ENCODE peak calls at places on chromosome 11, in nine cellular contexts. One of them, this sample, is unnamed.

GRCh38 chr11:61679893-61680621 is at the start of gene DAGLA:
- DNase-seq in heart right ventricle: peak
- DNase-seq in tibial nerve: peak
- DNase-seq in upper lobe of right lung: peak
- DNase-seq in spleen: peak
- DNase-seq in NB4: peak
- DNase-seq in left ventricle myocardium inferior: peak
- DNase-seq in astrocyte of the cerebellum: no peak
- DNase-seq in heart left ventricle: peak
- DNase-seq in this sample: no peak

GRCh38 chr11:1938343-1939005 is 8.7 kb upstream of the MRPL23 start:
- DNase-seq in astrocyte of the cerebellum: no peak
- DNase-seq in NB4: no peak
- DNase-seq in upper lobe of right lung: peak
- DNase-seq in tibial nerve: no peak
- DNase-seq in heart left ventricle: peak
- DNase-seq in left ventricle myocardium inferior: peak
- DNase-seq in spleen: peak
- DNase-seq in heart right ventricle: peak
- DNase-seq in this sample: no peak

GRCh38 chr11:102144357-102145342 is 34.4 kb downstream of the YAP1 start:
- DNase-seq in astrocyte of the cerebellum: no peak
- DNase-seq in left ventricle myocardium inferior: peak
- DNase-seq in NB4: no peak
- DNase-seq in tibial nerve: peak
- DNase-seq in spleen: no peak
- DNase-seq in heart right ventricle: no peak
- DNase-seq in upper lobe of right lung: no peak
- DNase-seq in heart left ventricle: peak
- DNase-seq in this sample: no peak

GRCh38 chr11:112377946-112378345 is 117.3 kb upstream of the PLET1 start:
- DNase-seq in upper lobe of right lung: no peak
- DNase-seq in left ventricle myocardium inferior: no peak
- DNase-seq in heart right ventricle: no peak
- DNase-seq in heart left ventricle: no peak
- DNase-seq in astrocyte of the cerebellum: no peak
- DNase-seq in tibial nerve: no peak
- DNase-seq in NB4: no peak
- DNase-seq in spleen: no peak
- DNase-seq in this sample: no peak

GRCh38 chr11:86523738-86524602 is 148.4 kb downstream of the ME3 start:
- DNase-seq in upper lobe of right lung: no peak
- DNase-seq in heart left ventricle: no peak
- DNase-seq in spleen: no peak
- DNase-seq in astrocyte of the cerebellum: peak
- DNase-seq in NB4: no peak
- DNase-seq in tibial nerve: no peak
- DNase-seq in left ventricle myocardium inferior: no peak
- DNase-seq in heart right ventricle: no peak
- DNase-seq in this sample: no peak

GRCh38 chr11:134398644-134399292 is 13.3 kb downstream of the B3GAT1 start:
- DNase-seq in heart right ventricle: no peak
- DNase-seq in spleen: no peak
- DNase-seq in NB4: no peak
- DNase-seq in astrocyte of the cerebellum: no peak
- DNase-seq in upper lobe of right lung: no peak
- DNase-seq in heart left ventricle: no peak
- DNase-seq in left ventricle myocardium inferior: no peak
- DNase-seq in tibial nerve: no peak
- DNase-seq in this sample: no peak

GRCh38 chr11:39239553-39239952 is 2219.9 kb downstream of the LRRC4C start:
- DNase-seq in astrocyte of the cerebellum: no peak
- DNase-seq in spleen: no peak
- DNase-seq in heart right ventricle: no peak
- DNase-seq in upper lobe of right lung: no peak
- DNase-seq in left ventricle myocardium inferior: no peak
- DNase-seq in tibial nerve: no peak
- DNase-seq in heart left ventricle: no peak
- DNase-seq in NB4: no peak
- DNase-seq in this sample: no peak

GRCh38 chr11:1876361-1877063 is 15.2 kb downstream of the PRR33 start:
- DNase-seq in tibial nerve: no peak
- DNase-seq in heart right ventricle: peak
- DNase-seq in upper lobe of right lung: peak
- DNase-seq in heart left ventricle: peak
- DNase-seq in left ventricle myocardium inferior: peak
- DNase-seq in NB4: peak
- DNase-seq in astrocyte of the cerebellum: no peak
- DNase-seq in spleen: peak
- DNase-seq in this sample: no peak

GRCh38 chr11:86358720-86359119 is 16.0 kb upstream of the CCDC81 start:
- DNase-seq in upper lobe of right lung: no peak
- DNase-seq in tibial nerve: no peak
- DNase-seq in spleen: no peak
- DNase-seq in NB4: no peak
- DNase-seq in left ventricle myocardium inferior: no peak
- DNase-seq in astrocyte of the cerebellum: no peak
- DNase-seq in heart left ventricle: no peak
- DNase-seq in heart right ventricle: no peak
- DNase-seq in this sample: no peak

GRCh38 chr11:82059505-82059904 is 674.2 kb downstream of the FAM181B start:
- DNase-seq in heart left ventricle: no peak
- DNase-seq in spleen: no peak
- DNase-seq in NB4: no peak
- DNase-seq in heart right ventricle: no peak
- DNase-seq in tibial nerve: no peak
- DNase-seq in left ventricle myocardium inferior: no peak
- DNase-seq in astrocyte of the cerebellum: no peak
- DNase-seq in upper lobe of right lung: no peak
- DNase-seq in this sample: no peak

GRCh38 chr11:124075841-124076571 is 34.9 kb upstream of the OR10G7 start:
- DNase-seq in left ventricle myocardium inferior: no peak
- DNase-seq in tibial nerve: no peak
- DNase-seq in upper lobe of right lung: peak
- DNase-seq in NB4: peak
- DNase-seq in heart right ventricle: peak
- DNase-seq in spleen: peak
- DNase-seq in astrocyte of the cerebellum: no peak
- DNase-seq in heart left ventricle: no peak
- DNase-seq in this sample: no peak

GRCh38 chr11:67295846-67296245 is 6.7 kb downstream of the ANKRD13D start:
- DNase-seq in spleen: no peak
- DNase-seq in NB4: no peak
- DNase-seq in tibial nerve: no peak
- DNase-seq in left ventricle myocardium inferior: no peak
- DNase-seq in heart left ventricle: no peak
- DNase-seq in astrocyte of the cerebellum: no peak
- DNase-seq in upper lobe of right lung: no peak
- DNase-seq in heart right ventricle: no peak
- DNase-seq in this sample: no peak
- H3K4me3 ChIP-seq in spleen: no peak
- H3K4me3 ChIP-seq in NB4: no peak
- H3K4me3 ChIP-seq in tibial nerve: no peak
- H3K4me3 ChIP-seq in left ventricle myocardium inferior: no peak
- H3K4me3 ChIP-seq in heart left ventricle: no peak
- H3K4me3 ChIP-seq in astrocyte of the cerebellum: no peak
- H3K4me3 ChIP-seq in upper lobe of right lung: no peak
- H3K4me3 ChIP-seq in heart right ventricle: no peak
- H3K4me3 ChIP-seq in this sample: no peak

DNA sequence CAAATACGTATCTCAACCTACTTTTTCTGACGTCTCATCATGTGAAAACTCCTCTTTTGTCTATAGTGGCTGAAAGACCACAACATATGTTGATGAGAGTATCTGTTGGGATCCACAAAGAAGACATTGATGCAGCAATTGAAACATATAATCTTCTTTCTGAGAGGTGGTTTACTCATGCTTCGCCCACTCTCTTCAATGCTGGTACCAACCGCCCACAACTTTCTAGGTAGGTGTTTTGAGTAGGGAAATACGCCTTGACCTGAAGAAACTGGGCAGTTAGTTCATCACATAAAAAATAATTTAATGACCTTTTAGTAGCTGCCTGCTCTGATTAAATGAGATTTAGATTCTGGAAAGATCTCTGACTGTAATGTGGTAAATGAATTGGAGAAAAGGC is 17.2 kb downstream of the RRM1 start:
- DNase-seq in left ventricle myocardium inferior: no peak
- DNase-seq in heart left ventricle: no peak
- DNase-seq in heart right ventricle: no peak
- DNase-seq in NB4: no peak
- DNase-seq in tibial nerve: no peak
- DNase-seq in upper lobe of right lung: no peak
- DNase-seq in spleen: no peak
- DNase-seq in astrocyte of the cerebellum: no peak
- DNase-seq in this sample: no peak
- H3K4me3 ChIP-seq in left ventricle myocardium inferior: no peak
- H3K4me3 ChIP-seq in heart left ventricle: no peak
- H3K4me3 ChIP-seq in heart right ventricle: no peak
- H3K4me3 ChIP-seq in NB4: no peak
- H3K4me3 ChIP-seq in tibial nerve: no peak
- H3K4me3 ChIP-seq in upper lobe of right lung: no peak
- H3K4me3 ChIP-seq in spleen: no peak
- H3K4me3 ChIP-seq in astrocyte of the cerebellum: no peak
- H3K4me3 ChIP-seq in this sample: no peak

GRCh38 chr11:119365071-119365591 is 16.4 kb downstream of the USP2 start:
- DNase-seq in left ventricle myocardium inferior: no peak
- DNase-seq in heart left ventricle: no peak
- DNase-seq in heart right ventricle: no peak
- DNase-seq in astrocyte of the cerebellum: no peak
- DNase-seq in tibial nerve: no peak
- DNase-seq in spleen: peak
- DNase-seq in upper lobe of right lung: no peak
- DNase-seq in NB4: no peak
- DNase-seq in this sample: no peak

GRCh38 chr11:119363081-119363861 is 16.8 kb upstream of the MFRP start:
- DNase-seq in heart left ventricle: no peak
- DNase-seq in heart right ventricle: no peak
- DNase-seq in NB4: no peak
- DNase-seq in astrocyte of the cerebellum: no peak
- DNase-seq in left ventricle myocardium inferior: no peak
- DNase-seq in spleen: peak
- DNase-seq in tibial nerve: no peak
- DNase-seq in upper lobe of right lung: no peak
- DNase-seq in this sample: no peak

GRCh38 chr11:119362741-119363080 is 16.2 kb upstream of the MFRP start:
- DNase-seq in NB4: no peak
- DNase-seq in upper lobe of right lung: no peak
- DNase-seq in spleen: peak
- DNase-seq in astrocyte of the cerebellum: no peak
- DNase-seq in heart left ventricle: no peak
- DNase-seq in left ventricle myocardium inferior: no peak
- DNase-seq in heart right ventricle: no peak
- DNase-seq in tibial nerve: no peak
- DNase-seq in this sample: no peak

GRCh38 chr11:119361961-119362725 is 15.6 kb upstream of the MFRP start:
- DNase-seq in heart left ventricle: no peak
- DNase-seq in upper lobe of right lung: no peak
- DNase-seq in astrocyte of the cerebellum: no peak
- DNase-seq in left ventricle myocardium inferior: no peak
- DNase-seq in heart right ventricle: no peak
- DNase-seq in tibial nerve: no peak
- DNase-seq in spleen: peak
- DNase-seq in NB4: no peak
- DNase-seq in this sample: no peak

DNA sequence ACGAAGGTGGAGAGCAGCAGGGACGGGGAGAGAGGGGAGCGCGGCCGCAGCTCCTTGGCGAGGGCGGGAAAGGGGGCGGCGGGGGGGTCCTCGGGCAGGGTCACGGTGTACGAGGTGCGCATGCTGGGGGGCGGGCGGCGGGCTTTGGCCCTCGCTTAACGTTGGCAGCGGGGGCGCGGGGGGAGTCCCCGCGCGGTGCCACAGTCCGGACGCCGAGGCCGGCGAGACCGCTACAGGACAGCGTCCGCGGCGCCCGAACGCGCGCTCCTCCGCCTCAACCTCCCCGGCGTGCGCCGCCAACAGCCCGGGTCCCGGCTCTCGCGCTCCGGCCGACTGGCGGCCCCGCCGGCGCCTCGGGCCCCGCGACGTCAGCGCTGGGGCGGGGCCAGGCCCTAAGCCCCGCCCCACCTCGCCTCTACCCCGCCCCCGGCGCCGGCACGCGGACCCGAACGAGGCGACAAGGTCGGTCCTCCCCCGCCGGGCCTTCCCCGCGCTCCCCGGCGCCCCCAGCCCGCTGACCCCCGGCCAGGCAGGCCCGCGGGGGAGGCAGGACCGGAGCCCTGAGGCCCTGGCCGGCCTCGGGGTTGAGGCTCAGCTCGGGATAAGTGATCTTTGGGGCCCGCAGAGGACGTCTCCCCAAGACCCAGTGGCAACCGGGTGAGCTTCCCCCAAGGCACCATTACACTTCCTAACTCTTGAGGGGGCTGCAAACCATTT is 17.5 kb downstream of the USP2 start:
- DNase-seq in left ventricle myocardium inferior: peak
- DNase-seq in heart left ventricle: peak
- DNase-seq in astrocyte of the cerebellum: no peak
- DNase-seq in upper lobe of right lung: peak
- DNase-seq in heart right ventricle: peak
- DNase-seq in tibial nerve: no peak
- DNase-seq in spleen: peak
- DNase-seq in NB4: no peak
- DNase-seq in this sample: no peak
- H3K4me3 ChIP-seq in left ventricle myocardium inferior: peak
- H3K4me3 ChIP-seq in heart left ventricle: peak
- H3K4me3 ChIP-seq in astrocyte of the cerebellum: peak
- H3K4me3 ChIP-seq in upper lobe of right lung: peak
- H3K4me3 ChIP-seq in heart right ventricle: peak
- H3K4me3 ChIP-seq in tibial nerve: peak
- H3K4me3 ChIP-seq in spleen: peak
- H3K4me3 ChIP-seq in NB4: no peak
- H3K4me3 ChIP-seq in this sample: peak

GRCh38 chr11:77038029-77038824 is 4.0 kb downstream of the B3GNT6 start:
- DNase-seq in heart right ventricle: no peak
- DNase-seq in astrocyte of the cerebellum: no peak
- DNase-seq in tibial nerve: no peak
- DNase-seq in left ventricle myocardium inferior: no peak
- DNase-seq in NB4: peak
- DNase-seq in heart left ventricle: no peak
- DNase-seq in spleen: no peak
- DNase-seq in upper lobe of right lung: no peak
- DNase-seq in this sample: no peak

GRCh38 chr11:77035041-77035440 is 843 bp downstream of the B3GNT6 start:
- DNase-seq in tibial nerve: no peak
- DNase-seq in heart left ventricle: no peak
- DNase-seq in upper lobe of right lung: no peak
- DNase-seq in left ventricle myocardium inferior: no peak
- DNase-seq in heart right ventricle: no peak
- DNase-seq in spleen: no peak
- DNase-seq in astrocyte of the cerebellum: no peak
- DNase-seq in NB4: peak
- DNase-seq in this sample: no peak

GRCh38 chr11:77035580-77035979 is 1.4 kb downstream of the B3GNT6 start:
- DNase-seq in heart left ventricle: no peak
- DNase-seq in left ventricle myocardium inferior: no peak
- DNase-seq in heart right ventricle: no peak
- DNase-seq in spleen: no peak
- DNase-seq in tibial nerve: no peak
- DNase-seq in NB4: no peak
- DNase-seq in upper lobe of right lung: no peak
- DNase-seq in astrocyte of the cerebellum: no peak
- DNase-seq in this sample: no peak

GRCh38 chr11:77037057-77037456 is 2.9 kb downstream of the B3GNT6 start:
- DNase-seq in spleen: no peak
- DNase-seq in heart left ventricle: no peak
- DNase-seq in upper lobe of right lung: no peak
- DNase-seq in NB4: no peak
- DNase-seq in left ventricle myocardium inferior: no peak
- DNase-seq in tibial nerve: no peak
- DNase-seq in heart right ventricle: no peak
- DNase-seq in astrocyte of the cerebellum: no peak
- DNase-seq in this sample: no peak

GRCh38 chr11:77036398-77036797 is 2.2 kb downstream of the B3GNT6 start:
- DNase-seq in heart left ventricle: no peak
- DNase-seq in left ventricle myocardium inferior: no peak
- DNase-seq in NB4: no peak
- DNase-seq in heart right ventricle: no peak
- DNase-seq in spleen: no peak
- DNase-seq in astrocyte of the cerebellum: no peak
- DNase-seq in upper lobe of right lung: no peak
- DNase-seq in tibial nerve: no peak
- DNase-seq in this sample: no peak
- H3K4me3 ChIP-seq in heart left ventricle: no peak
- H3K4me3 ChIP-seq in left ventricle myocardium inferior: no peak
- H3K4me3 ChIP-seq in NB4: no peak
- H3K4me3 ChIP-seq in heart right ventricle: no peak
- H3K4me3 ChIP-seq in spleen: no peak
- H3K4me3 ChIP-seq in astrocyte of the cerebellum: no peak
- H3K4me3 ChIP-seq in upper lobe of right lung: no peak
- H3K4me3 ChIP-seq in tibial nerve: no peak
- H3K4me3 ChIP-seq in this sample: no peak

This sample was measured in iPS DF 6.9.